ENCODE peak calls at places on chromosomes 3 and 15, in ten cellular contexts. One of them, this sample, is unnamed.

GRCh38 chr3:112604536-112604935 is 36.4 kb downstream of the CCDC80 start:
- DNase-seq in AG09319: peak; percentile 57
- DNase-seq in SW480: no peak
- DNase-seq in MCF 10A: peak; percentile 35
- DNase-seq in activated gamma-delta T cell treated with Interleukin-2 at 50 U/mL for 16 hours: no peak
- DNase-seq in NCI-H345: no peak
- DNase-seq in stimulated activated CD4-positive, alpha-beta T cell treated with anti-CD3 and anti-CD28 coated beads, Interleukin-12 subunit alpha, Interleukin-12 subunit beta, amount 100 ng/mL, for 48 hours: no peak
- DNase-seq in aorta: no peak
- DNase-seq in occipital lobe: no peak
- DNase-seq in breast epithelium: no peak
- DNase-seq in this sample: no peak

GRCh38 chr3:89474333-89475130 is 367.1 kb downstream of the EPHA3 start:
- DNase-seq in stimulated activated CD4-positive, alpha-beta T cell treated with anti-CD3 and anti-CD28 coated beads, Interleukin-12 subunit alpha, Interleukin-12 subunit beta, amount 100 ng/mL, for 48 hours: no peak
- DNase-seq in breast epithelium: no peak
- DNase-seq in SW480: no peak
- DNase-seq in MCF 10A: no peak
- DNase-seq in AG09319: no peak
- DNase-seq in aorta: no peak
- DNase-seq in NCI-H345: no peak
- DNase-seq in activated gamma-delta T cell treated with Interleukin-2 at 50 U/mL for 16 hours: no peak
- DNase-seq in occipital lobe: no peak
- DNase-seq in this sample: no peak

GRCh38 chr15:85651551-85651950 is 143.2 kb downstream of the KLHL25 start:
- DNase-seq in MCF 10A: no peak
- DNase-seq in stimulated activated CD4-positive, alpha-beta T cell treated with anti-CD3 and anti-CD28 coated beads, Interleukin-12 subunit alpha, Interleukin-12 subunit beta, amount 100 ng/mL, for 48 hours: no peak
- DNase-seq in NCI-H345: no peak
- DNase-seq in activated gamma-delta T cell treated with Interleukin-2 at 50 U/mL for 16 hours: no peak
- DNase-seq in breast epithelium: no peak
- DNase-seq in aorta: no peak
- DNase-seq in occipital lobe: no peak
- DNase-seq in AG09319: no peak
- DNase-seq in SW480: no peak
- DNase-seq in this sample: no peak

GRCh38 chr3:193489949-193490348 is 64.7 kb downstream of the ATP13A4 start:
- DNase-seq in AG09319: no peak
- DNase-seq in MCF 10A: no peak
- DNase-seq in aorta: no peak
- DNase-seq in occipital lobe: no peak
- DNase-seq in breast epithelium: no peak
- DNase-seq in stimulated activated CD4-positive, alpha-beta T cell treated with anti-CD3 and anti-CD28 coated beads, Interleukin-12 subunit alpha, Interleukin-12 subunit beta, amount 100 ng/mL, for 48 hours: no peak
- DNase-seq in NCI-H345: no peak
- DNase-seq in activated gamma-delta T cell treated with Interleukin-2 at 50 U/mL for 16 hours: no peak
- DNase-seq in SW480: no peak
- DNase-seq in this sample: no peak

GRCh38 chr3:147509444-147509843 is 100.3 kb downstream of the ZIC1 start:
- DNase-seq in NCI-H345: no peak
- DNase-seq in MCF 10A: no peak
- DNase-seq in activated gamma-delta T cell treated with Interleukin-2 at 50 U/mL for 16 hours: no peak
- DNase-seq in SW480: no peak
- DNase-seq in occipital lobe: no peak
- DNase-seq in stimulated activated CD4-positive, alpha-beta T cell treated with anti-CD3 and anti-CD28 coated beads, Interleukin-12 subunit alpha, Interleukin-12 subunit beta, amount 100 ng/mL, for 48 hours: no peak
- DNase-seq in AG09319: no peak
- DNase-seq in aorta: no peak
- DNase-seq in breast epithelium: no peak
- DNase-seq in this sample: no peak

GRCh38 chr15:90225047-90225446 is 8.7 kb downstream of the CIB1 start:
- DNase-seq in MCF 10A: no peak
- DNase-seq in NCI-H345: no peak
- DNase-seq in aorta: no peak
- DNase-seq in stimulated activated CD4-positive, alpha-beta T cell treated with anti-CD3 and anti-CD28 coated beads, Interleukin-12 subunit alpha, Interleukin-12 subunit beta, amount 100 ng/mL, for 48 hours: no peak
- DNase-seq in SW480: no peak
- DNase-seq in AG09319: no peak
- DNase-seq in breast epithelium: no peak
- DNase-seq in activated gamma-delta T cell treated with Interleukin-2 at 50 U/mL for 16 hours: no peak
- DNase-seq in occipital lobe: no peak
- DNase-seq in this sample: no peak

GRCh38 chr15:37015025-37015424 is 85.3 kb downstream of the MEIS2 start:
- DNase-seq in stimulated activated CD4-positive, alpha-beta T cell treated with anti-CD3 and anti-CD28 coated beads, Interleukin-12 subunit alpha, Interleukin-12 subunit beta, amount 100 ng/mL, for 48 hours: no peak
- DNase-seq in aorta: no peak
- DNase-seq in SW480: no peak
- DNase-seq in NCI-H345: no peak
- DNase-seq in breast epithelium: no peak
- DNase-seq in MCF 10A: peak; percentile 73
- DNase-seq in AG09319: peak; percentile 67
- DNase-seq in occipital lobe: peak; percentile 20
- DNase-seq in activated gamma-delta T cell treated with Interleukin-2 at 50 U/mL for 16 hours: no peak
- DNase-seq in this sample: no peak

GRCh38 chr3:154228561-154229216 is 95.6 kb downstream of the DHX36 start:
- DNase-seq in AG09319: no peak
- DNase-seq in NCI-H345: no peak
- DNase-seq in MCF 10A: no peak
- DNase-seq in activated gamma-delta T cell treated with Interleukin-2 at 50 U/mL for 16 hours: no peak
- DNase-seq in aorta: no peak
- DNase-seq in SW480: no peak
- DNase-seq in occipital lobe: no peak
- DNase-seq in stimulated activated CD4-positive, alpha-beta T cell treated with anti-CD3 and anti-CD28 coated beads, Interleukin-12 subunit alpha, Interleukin-12 subunit beta, amount 100 ng/mL, for 48 hours: no peak
- DNase-seq in breast epithelium: no peak
- DNase-seq in this sample: no peak

GRCh38 chr3:117045143-117045542 is 335.6 kb downstream of the TUSC7 start:
- DNase-seq in aorta: no peak
- DNase-seq in AG09319: no peak
- DNase-seq in stimulated activated CD4-positive, alpha-beta T cell treated with anti-CD3 and anti-CD28 coated beads, Interleukin-12 subunit alpha, Interleukin-12 subunit beta, amount 100 ng/mL, for 48 hours: no peak
- DNase-seq in occipital lobe: no peak
- DNase-seq in NCI-H345: no peak
- DNase-seq in activated gamma-delta T cell treated with Interleukin-2 at 50 U/mL for 16 hours: no peak
- DNase-seq in MCF 10A: no peak
- DNase-seq in breast epithelium: no peak
- DNase-seq in SW480: peak; percentile 6
- DNase-seq in this sample: peak; percentile 17

GRCh38 chr3:47650294-47650693 is 71.6 kb upstream of the CSPG5 start:
- DNase-seq in occipital lobe: no peak
- DNase-seq in stimulated activated CD4-positive, alpha-beta T cell treated with anti-CD3 and anti-CD28 coated beads, Interleukin-12 subunit alpha, Interleukin-12 subunit beta, amount 100 ng/mL, for 48 hours: no peak
- DNase-seq in NCI-H345: no peak
- DNase-seq in MCF 10A: no peak
- DNase-seq in breast epithelium: no peak
- DNase-seq in aorta: no peak
- DNase-seq in SW480: no peak
- DNase-seq in AG09319: no peak
- DNase-seq in activated gamma-delta T cell treated with Interleukin-2 at 50 U/mL for 16 hours: no peak
- DNase-seq in this sample: no peak

GRCh38 chr3:83218383-83219200 is 1457.1 kb upstream of the GBE1 start:
- DNase-seq in aorta: peak; percentile 64
- DNase-seq in activated gamma-delta T cell treated with Interleukin-2 at 50 U/mL for 16 hours: no peak
- DNase-seq in occipital lobe: no peak
- DNase-seq in AG09319: no peak
- DNase-seq in stimulated activated CD4-positive, alpha-beta T cell treated with anti-CD3 and anti-CD28 coated beads, Interleukin-12 subunit alpha, Interleukin-12 subunit beta, amount 100 ng/mL, for 48 hours: no peak
- DNase-seq in breast epithelium: no peak
- DNase-seq in SW480: no peak
- DNase-seq in MCF 10A: no peak
- DNase-seq in NCI-H345: no peak
- DNase-seq in this sample: no peak

GRCh38 chr15:101500865-101501551 is 11.5 kb upstream of the PCSK6 start:
- DNase-seq in breast epithelium: peak; percentile 16
- DNase-seq in NCI-H345: no peak
- DNase-seq in stimulated activated CD4-positive, alpha-beta T cell treated with anti-CD3 and anti-CD28 coated beads, Interleukin-12 subunit alpha, Interleukin-12 subunit beta, amount 100 ng/mL, for 48 hours: no peak
- DNase-seq in occipital lobe: no peak
- DNase-seq in activated gamma-delta T cell treated with Interleukin-2 at 50 U/mL for 16 hours: no peak
- DNase-seq in AG09319: no peak
- DNase-seq in aorta: no peak
- DNase-seq in SW480: no peak
- DNase-seq in MCF 10A: no peak
- DNase-seq in this sample: no peak

GRCh38 chr3:52311567-52312119 is 4.5 kb upstream of the DNAH1 start:
- DNase-seq in NCI-H345: peak; percentile 44
- DNase-seq in AG09319: no peak
- DNase-seq in activated gamma-delta T cell treated with Interleukin-2 at 50 U/mL for 16 hours: no peak
- DNase-seq in breast epithelium: no peak
- DNase-seq in MCF 10A: no peak
- DNase-seq in SW480: no peak
- DNase-seq in aorta: no peak
- DNase-seq in occipital lobe: no peak
- DNase-seq in stimulated activated CD4-positive, alpha-beta T cell treated with anti-CD3 and anti-CD28 coated beads, Interleukin-12 subunit alpha, Interleukin-12 subunit beta, amount 100 ng/mL, for 48 hours: no peak
- DNase-seq in this sample: peak; percentile 87

GRCh38 chr3:77468408-77469045 is 428.6 kb downstream of the ROBO2 start:
- DNase-seq in aorta: no peak
- DNase-seq in occipital lobe: no peak
- DNase-seq in MCF 10A: no peak
- DNase-seq in activated gamma-delta T cell treated with Interleukin-2 at 50 U/mL for 16 hours: no peak
- DNase-seq in AG09319: no peak
- DNase-seq in stimulated activated CD4-positive, alpha-beta T cell treated with anti-CD3 and anti-CD28 coated beads, Interleukin-12 subunit alpha, Interleukin-12 subunit beta, amount 100 ng/mL, for 48 hours: no peak
- DNase-seq in NCI-H345: no peak
- DNase-seq in breast epithelium: no peak
- DNase-seq in SW480: no peak
- DNase-seq in this sample: no peak

GRCh38 chr3:9226326-9226725 is 23.1 kb downstream of the SRGAP3 start:
- DNase-seq in SW480: no peak
- DNase-seq in aorta: no peak
- DNase-seq in activated gamma-delta T cell treated with Interleukin-2 at 50 U/mL for 16 hours: no peak
- DNase-seq in MCF 10A: peak; percentile 53
- DNase-seq in occipital lobe: no peak
- DNase-seq in AG09319: no peak
- DNase-seq in breast epithelium: no peak
- DNase-seq in stimulated activated CD4-positive, alpha-beta T cell treated with anti-CD3 and anti-CD28 coated beads, Interleukin-12 subunit alpha, Interleukin-12 subunit beta, amount 100 ng/mL, for 48 hours: no peak
- DNase-seq in NCI-H345: no peak
- DNase-seq in this sample: no peak

GRCh38 chr15:77819271-77819806 is 186.6 kb upstream of the LINGO1 start:
- DNase-seq in AG09319: no peak
- DNase-seq in occipital lobe: peak; percentile 57
- DNase-seq in NCI-H345: peak; percentile 46
- DNase-seq in stimulated activated CD4-positive, alpha-beta T cell treated with anti-CD3 and anti-CD28 coated beads, Interleukin-12 subunit alpha, Interleukin-12 subunit beta, amount 100 ng/mL, for 48 hours: no peak
- DNase-seq in activated gamma-delta T cell treated with Interleukin-2 at 50 U/mL for 16 hours: no peak
- DNase-seq in aorta: no peak
- DNase-seq in SW480: no peak
- DNase-seq in breast epithelium: no peak
- DNase-seq in MCF 10A: no peak
- DNase-seq in this sample: peak; percentile 11

GRCh38 chr3:178703268-178703975 is 167.2 kb downstream of the KCNMB2 start:
- DNase-seq in activated gamma-delta T cell treated with Interleukin-2 at 50 U/mL for 16 hours: no peak
- DNase-seq in breast epithelium: no peak
- DNase-seq in aorta: no peak
- DNase-seq in stimulated activated CD4-positive, alpha-beta T cell treated with anti-CD3 and anti-CD28 coated beads, Interleukin-12 subunit alpha, Interleukin-12 subunit beta, amount 100 ng/mL, for 48 hours: no peak
- DNase-seq in MCF 10A: peak; percentile 82
- DNase-seq in occipital lobe: no peak
- DNase-seq in NCI-H345: peak; percentile 7
- DNase-seq in AG09319: peak; percentile 43
- DNase-seq in SW480: no peak
- DNase-seq in this sample: no peak

GRCh38 chr3:149495581-149496125 is 21.2 kb downstream of the TM4SF4 start:
- DNase-seq in activated gamma-delta T cell treated with Interleukin-2 at 50 U/mL for 16 hours: no peak
- DNase-seq in breast epithelium: no peak
- DNase-seq in AG09319: no peak
- DNase-seq in NCI-H345: no peak
- DNase-seq in stimulated activated CD4-positive, alpha-beta T cell treated with anti-CD3 and anti-CD28 coated beads, Interleukin-12 subunit alpha, Interleukin-12 subunit beta, amount 100 ng/mL, for 48 hours: no peak
- DNase-seq in MCF 10A: no peak
- DNase-seq in occipital lobe: no peak
- DNase-seq in SW480: no peak
- DNase-seq in aorta: no peak
- DNase-seq in this sample: no peak

GRCh38 chr3:171346011-171346410 is 114.2 kb downstream of the TNIK start:
- DNase-seq in stimulated activated CD4-positive, alpha-beta T cell treated with anti-CD3 and anti-CD28 coated beads, Interleukin-12 subunit alpha, Interleukin-12 subunit beta, amount 100 ng/mL, for 48 hours: no peak
- DNase-seq in AG09319: no peak
- DNase-seq in aorta: no peak
- DNase-seq in activated gamma-delta T cell treated with Interleukin-2 at 50 U/mL for 16 hours: no peak
- DNase-seq in SW480: no peak
- DNase-seq in MCF 10A: no peak
- DNase-seq in NCI-H345: no peak
- DNase-seq in breast epithelium: no peak
- DNase-seq in occipital lobe: no peak
- DNase-seq in this sample: no peak

GRCh38 chr3:119034256-119035013 is at the start of gene IGSF11:
- DNase-seq in NCI-H345: peak; percentile 56
- DNase-seq in aorta: peak; percentile 84
- DNase-seq in occipital lobe: peak; percentile 84
- DNase-seq in AG09319: no peak
- DNase-seq in activated gamma-delta T cell treated with Interleukin-2 at 50 U/mL for 16 hours: peak; percentile 36
- DNase-seq in breast epithelium: peak; percentile 19
- DNase-seq in MCF 10A: peak; percentile 32
- DNase-seq in stimulated activated CD4-positive, alpha-beta T cell treated with anti-CD3 and anti-CD28 coated beads, Interleukin-12 subunit alpha, Interleukin-12 subunit beta, amount 100 ng/mL, for 48 hours: peak; percentile 33
- DNase-seq in SW480: peak; percentile 63
- DNase-seq in this sample: peak; percentile 61

GRCh38 chr3:188278717-188279324 is 124.9 kb downstream of the LPP start:
- DNase-seq in stimulated activated CD4-positive, alpha-beta T cell treated with anti-CD3 and anti-CD28 coated beads, Interleukin-12 subunit alpha, Interleukin-12 subunit beta, amount 100 ng/mL, for 48 hours: no peak
- DNase-seq in MCF 10A: no peak
- DNase-seq in AG09319: no peak
- DNase-seq in activated gamma-delta T cell treated with Interleukin-2 at 50 U/mL for 16 hours: no peak
- DNase-seq in breast epithelium: no peak
- DNase-seq in aorta: no peak
- DNase-seq in occipital lobe: no peak
- DNase-seq in SW480: no peak
- DNase-seq in NCI-H345: no peak
- DNase-seq in this sample: no peak

GRCh38 chr15:68691667-68692066 is 112.9 kb downstream of the CORO2B start:
- DNase-seq in breast epithelium: peak; percentile 48
- DNase-seq in activated gamma-delta T cell treated with Interleukin-2 at 50 U/mL for 16 hours: no peak
- DNase-seq in MCF 10A: no peak
- DNase-seq in SW480: no peak
- DNase-seq in AG09319: no peak
- DNase-seq in NCI-H345: peak; percentile 96
- DNase-seq in aorta: no peak
- DNase-seq in occipital lobe: no peak
- DNase-seq in stimulated activated CD4-positive, alpha-beta T cell treated with anti-CD3 and anti-CD28 coated beads, Interleukin-12 subunit alpha, Interleukin-12 subunit beta, amount 100 ng/mL, for 48 hours: no peak
- DNase-seq in this sample: no peak

GRCh38 chr3:187728248-187728647 is 17.0 kb downstream of the BCL6 start:
- DNase-seq in breast epithelium: no peak
- DNase-seq in stimulated activated CD4-positive, alpha-beta T cell treated with anti-CD3 and anti-CD28 coated beads, Interleukin-12 subunit alpha, Interleukin-12 subunit beta, amount 100 ng/mL, for 48 hours: no peak
- DNase-seq in MCF 10A: no peak
- DNase-seq in aorta: no peak
- DNase-seq in AG09319: no peak
- DNase-seq in activated gamma-delta T cell treated with Interleukin-2 at 50 U/mL for 16 hours: no peak
- DNase-seq in occipital lobe: no peak
- DNase-seq in SW480: no peak
- DNase-seq in NCI-H345: no peak
- DNase-seq in this sample: no peak

GRCh38 chr3:123843668-123844067 is 40.5 kb downstream of the MYLK start:
- DNase-seq in stimulated activated CD4-positive, alpha-beta T cell treated with anti-CD3 and anti-CD28 coated beads, Interleukin-12 subunit alpha, Interleukin-12 subunit beta, amount 100 ng/mL, for 48 hours: no peak
- DNase-seq in AG09319: no peak
- DNase-seq in occipital lobe: no peak
- DNase-seq in SW480: no peak
- DNase-seq in aorta: no peak
- DNase-seq in activated gamma-delta T cell treated with Interleukin-2 at 50 U/mL for 16 hours: no peak
- DNase-seq in NCI-H345: no peak
- DNase-seq in breast epithelium: no peak
- DNase-seq in MCF 10A: no peak
- DNase-seq in this sample: no peak

GRCh38 chr3:51937014-51937413 is 4.7 kb downstream of the RRP9 start:
- DNase-seq in AG09319: no peak
- DNase-seq in aorta: peak; percentile 51
- DNase-seq in NCI-H345: no peak
- DNase-seq in breast epithelium: no peak
- DNase-seq in stimulated activated CD4-positive, alpha-beta T cell treated with anti-CD3 and anti-CD28 coated beads, Interleukin-12 subunit alpha, Interleukin-12 subunit beta, amount 100 ng/mL, for 48 hours: no peak
- DNase-seq in activated gamma-delta T cell treated with Interleukin-2 at 50 U/mL for 16 hours: no peak
- DNase-seq in MCF 10A: no peak
- DNase-seq in occipital lobe: no peak
- DNase-seq in SW480: no peak
- DNase-seq in this sample: no peak

GRCh38 chr3:158791259-158791920 is 10.5 kb upstream of the MFSD1 start:
- DNase-seq in SW480: peak; percentile 70
- DNase-seq in stimulated activated CD4-positive, alpha-beta T cell treated with anti-CD3 and anti-CD28 coated beads, Interleukin-12 subunit alpha, Interleukin-12 subunit beta, amount 100 ng/mL, for 48 hours: no peak
- DNase-seq in aorta: no peak
- DNase-seq in NCI-H345: peak; percentile 47
- DNase-seq in occipital lobe: no peak
- DNase-seq in activated gamma-delta T cell treated with Interleukin-2 at 50 U/mL for 16 hours: peak; percentile 10
- DNase-seq in breast epithelium: no peak
- DNase-seq in MCF 10A: peak; percentile 71
- DNase-seq in AG09319: no peak
- DNase-seq in this sample: peak; percentile 18

GRCh38 chr3:169243122-169243521 is 420.4 kb downstream of the MECOM start:
- DNase-seq in occipital lobe: no peak
- DNase-seq in aorta: no peak
- DNase-seq in stimulated activated CD4-positive, alpha-beta T cell treated with anti-CD3 and anti-CD28 coated beads, Interleukin-12 subunit alpha, Interleukin-12 subunit beta, amount 100 ng/mL, for 48 hours: no peak
- DNase-seq in AG09319: no peak
- DNase-seq in MCF 10A: no peak
- DNase-seq in NCI-H345: no peak
- DNase-seq in activated gamma-delta T cell treated with Interleukin-2 at 50 U/mL for 16 hours: no peak
- DNase-seq in breast epithelium: no peak
- DNase-seq in SW480: no peak
- DNase-seq in this sample: no peak

GRCh38 chr3:4774531-4774930 is 204.7 kb upstream of the BHLHE40 start:
- DNase-seq in activated gamma-delta T cell treated with Interleukin-2 at 50 U/mL for 16 hours: no peak
- DNase-seq in stimulated activated CD4-positive, alpha-beta T cell treated with anti-CD3 and anti-CD28 coated beads, Interleukin-12 subunit alpha, Interleukin-12 subunit beta, amount 100 ng/mL, for 48 hours: no peak
- DNase-seq in NCI-H345: no peak
- DNase-seq in aorta: no peak
- DNase-seq in MCF 10A: no peak
- DNase-seq in breast epithelium: no peak
- DNase-seq in SW480: no peak
- DNase-seq in occipital lobe: no peak
- DNase-seq in AG09319: no peak
- DNase-seq in this sample: no peak